ENCODE peak calls at places on chromosomes 1 and 21, in four cellular contexts. P, F, H and Z are unnamed samples.

GRCh38 chr1:1788646-1789431 is 10.6 kb upstream of the NADK start:
- DNase-seq in P (no peak), F (peak), H (no peak), Z (peak)

GRCh38 chr1:6103854-6104530 is 58.3 kb downstream of the KCNAB2 start:
- DNase-seq in P (no peak), F (no peak), H (no peak), Z (no peak)

GRCh38 chr1:89945852-89946476 is 48.9 kb upstream of the ZNF326 start:
- DNase-seq in P (no peak), F (no peak), H (peak), Z (peak)

GRCh38 chr1:184836081-184836480 is 81.4 kb upstream of the EDEM3 start:
- DNase-seq in P (no peak), F (no peak), H (no peak), Z (no peak)

GRCh38 chr1:91781371-91781825 is 104.6 kb downstream of the TGFBR3 start:
- DNase-seq in P (no peak), F (no peak), H (no peak), Z (no peak)

GRCh38 chr1:187928288-187928687 is 1099.5 kb downstream of the PLA2G4A start:
- DNase-seq in P (no peak), F (peak), H (no peak), Z (peak)

GRCh38 chr1:100474838-100475237 is 63.1 kb upstream of the GPR88 start:
- DNase-seq in P (no peak), F (no peak), H (no peak), Z (no peak)

GRCh38 chr1:226545806-226546596 is 2.6 kb upstream of the STUM start:
- DNase-seq in P (no peak), F (no peak), H (no peak), Z (no peak)

GRCh38 chr1:211630236-211631081 is 45.0 kb downstream of the NEK2 start:
- DNase-seq in P (no peak), F (peak), H (no peak), Z (no peak)

GRCh38 chr1:210257698-210258395 is 25.3 kb downstream of the SERTAD4 start:
- DNase-seq in P (no peak), F (no peak), H (no peak), Z (no peak)

GRCh38 chr1:156801409-156802121 is 15.1 kb downstream of the SH2D2A start:
- DNase-seq in P (no peak), F (no peak), H (no peak), Z (no peak)

GRCh38 chr21:34881421-34881820 is 167.7 kb downstream of the RUNX1 start:
- DNase-seq in P (no peak), F (no peak), H (no peak), Z (no peak)